ENCODE peak calls at places on chromosomes 1 and 21, in four cellular contexts. V is tibial nerve, N is astrocyte, W is HCEC 1CT. K is an unnamed sample.

GRCh38 chr1:76390451-76390850 is 315.9 kb downstream of the ST6GALNAC3 start:
- DNase-seq in V (no peak), N (no peak), W (no peak), K (no peak)

GRCh38 chr1:201944639-201945038 is 1.7 kb downstream of the LMOD1 start:
- DNase-seq in V (no peak), N (no peak), W (no peak), K (no peak)

GRCh38 chr1:61270761-61271411 is 188.5 kb downstream of the NFIA start:
- DNase-seq in V (no peak), N (peak; percentile 42), W (no peak), K (no peak)

GRCh38 chr1:58782308-58783089 is 1.3 kb downstream of the JUN start:
- DNase-seq in V (peak; percentile 38), N (peak; percentile 20), W (peak; percentile 42), K (peak; percentile 94)

GRCh38 chr1:156155760-156156495 is 2.5 kb downstream of the SEMA4A start:
- DNase-seq in V (no peak), N (no peak), W (no peak), K (no peak)

GRCh38 chr1:232039303-232039702 is 412.7 kb downstream of the DISC1 start:
- DNase-seq in V (no peak), N (peak; percentile 82), W (no peak), K (peak; percentile 31)

GRCh38 chr1:30752651-30752908 is 5.0 kb downstream of the LAPTM5 start:
- DNase-seq in V (no peak), N (no peak), W (no peak), K (no peak)

GRCh38 chr1:170520601-170521000 is 11.4 kb upstream of the GORAB start:
- DNase-seq in V (no peak), N (no peak), W (peak; percentile 61), K (no peak)

GRCh38 chr1:245084551-245084950 is 70.2 kb upstream of the KIF26B start:
- DNase-seq in V (no peak), N (peak; percentile 67), W (peak; percentile 41), K (peak; percentile 10)

GRCh38 chr1:95221306-95221705 is 12.7 kb upstream of the RWDD3 start:
- DNase-seq in V (no peak), N (no peak), W (no peak), K (no peak)

GRCh38 chr1:197342044-197342565 is 74.1 kb downstream of the CRB1 start:
- DNase-seq in V (no peak), N (peak; percentile 33), W (no peak), K (no peak)

GRCh38 chr1:205480349-205481278 is 23.9 kb upstream of the CDK18 start:
- DNase-seq in V (no peak), N (no peak), W (no peak), K (no peak)

GRCh38 chr1:227797612-227798011 is 17.9 kb upstream of the PRSS38 start:
- DNase-seq in V (no peak), N (no peak), W (no peak), K (no peak)

GRCh38 chr21:27206368-27206982 is 239.6 kb upstream of the ADAMTS5 start:
- DNase-seq in V (no peak), N (peak; percentile 22), W (no peak), K (no peak)

GRCh38 chr1:159790237-159790917 is 9.6 kb downstream of the DUSP23 start:
- DNase-seq in V (no peak), N (no peak), W (peak; percentile 22), K (no peak)

GRCh38 chr1:229980009-229980408 is 87.0 kb upstream of the GALNT2 start:
- DNase-seq in V (no peak), N (peak; percentile 25), W (no peak), K (no peak)

GRCh38 chr1:106678661-106679060 is 377.8 kb upstream of the PRMT6 start:
- DNase-seq in V (no peak), N (no peak), W (no peak), K (no peak)

GRCh38 chr21:32173106-32173755 is 105.6 kb downstream of the MIS18A start:
- DNase-seq in V (no peak), N (peak; percentile 18), W (no peak), K (no peak)